ENCODE peak calls at places on chromosomes 12 and 14, in nine cellular contexts. Z, S, L, N, H, O, Y, K and R are unnamed samples.

GRCh38 chr14:52355526-52355925 is 41.4 kb downstream of the PTGER2 start:
- DNase-seq in K (no peak), S (no peak), H (no peak), N (no peak), L (peak), O (no peak), Y (no peak), Z (no peak), R (no peak)

GRCh38 chr12:1122803-1123202 is 131.8 kb downstream of the ERC1 start:
- DNase-seq in Y (no peak), K (peak), L (no peak), Z (peak), O (no peak), N (no peak), S (no peak), H (peak), R (no peak)

GRCh38 chr12:24507827-24508226 is 441.1 kb downstream of the BCAT1 start:
- DNase-seq in K (no peak), Z (no peak), S (no peak), L (no peak), N (no peak), H (no peak), O (no peak), Y (no peak), R (no peak)

GRCh38 chr14:100098171-100098570 is 32.9 kb downstream of the EVL start:
- DNase-seq in O (no peak), Z (no peak), K (no peak), Y (no peak), L (no peak), N (no peak), H (peak), S (peak), R (no peak)

GRCh38 chr12:101299346-101299745 is 19.4 kb downstream of the UTP20 start:
- DNase-seq in S (no peak), Z (peak), N (no peak), L (no peak), K (no peak), O (no peak), Y (no peak), H (no peak), R (no peak)

GRCh38 chr12:68364893-68365725 is 32.9 kb upstream of the MDM1 start:
- DNase-seq in Y (peak), S (peak), L (peak), O (peak), Z (peak), N (peak), K (peak), H (peak), R (no peak)

GRCh38 chr12:12216349-12217017 is 50.4 kb downstream of the LRP6 start:
- DNase-seq in H (no peak), L (no peak), Y (no peak), N (no peak), K (no peak), O (no peak), S (no peak), Z (no peak), R (no peak)

GRCh38 chr14:30855345-30856037 is 18.9 kb upstream of the COCH start:
- DNase-seq in Z (no peak), O (no peak), H (no peak), Y (no peak), L (no peak), N (no peak), K (no peak), S (no peak), R (no peak)

GRCh38 chr12:53060721-53061276 is 10.9 kb downstream of the TNS2 start:
- DNase-seq in L (no peak), Y (no peak), O (peak), H (no peak), K (no peak), N (no peak), S (peak), Z (no peak), R (no peak)

GRCh38 chr12:59615392-59616165 is 19.8 kb downstream of the SLC16A7 start:
- DNase-seq in Y (no peak), H (no peak), K (no peak), S (no peak), O (no peak), L (no peak), N (no peak), Z (no peak), R (no peak)

GRCh38 chr12:29547151-29547561 is 49.7 kb upstream of the OVCH1 start:
- DNase-seq in S (no peak), K (peak), N (no peak), Z (peak), L (no peak), H (no peak), Y (no peak), O (no peak), R (no peak)

GRCh38 chr14:100471451-100472093 is 115.6 kb downstream of the BEGAIN start:
- DNase-seq in K (no peak), Y (no peak), H (no peak), N (no peak), S (no peak), Z (no peak), L (no peak), O (no peak), R (no peak)

GRCh38 chr12:127238061-127238460 is 1028.9 kb upstream of the TMEM132C start:
- DNase-seq in Y (no peak), L (peak), S (no peak), N (no peak), K (no peak), H (no peak), O (no peak), Z (peak), R (no peak)

DNA sequence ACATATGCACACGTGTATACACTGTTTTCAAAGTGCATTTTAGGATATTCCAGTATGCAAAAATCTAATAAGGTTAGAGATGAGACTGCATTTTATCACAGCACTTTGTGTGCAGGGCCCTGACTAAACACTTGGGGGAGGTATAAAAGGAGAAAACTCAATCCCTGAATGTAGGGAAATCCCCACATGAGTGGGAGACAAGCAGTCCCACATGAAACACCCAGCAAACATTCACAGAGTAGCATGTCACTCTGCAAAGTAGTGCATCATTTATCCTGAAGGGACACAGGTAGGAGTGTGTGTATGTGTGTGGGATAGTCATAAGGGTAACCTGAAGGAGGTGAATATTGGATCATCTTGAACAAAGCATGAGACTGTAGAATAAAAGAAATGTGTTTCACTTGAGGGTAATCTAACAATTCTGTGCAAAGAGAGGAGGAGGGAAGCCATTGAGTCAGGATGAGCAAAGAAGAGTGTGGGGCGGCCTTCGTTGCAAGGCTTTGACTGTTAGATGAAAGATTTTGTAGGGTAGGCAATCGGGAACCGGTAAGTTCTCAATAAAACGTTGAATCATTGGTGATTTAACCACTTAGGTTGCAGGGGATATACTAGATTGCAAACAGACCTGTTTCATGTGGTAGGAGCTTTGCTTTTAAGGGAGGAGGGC is 2.9 kb downstream of the PRPF40B start:
- DNase-seq in N (no peak), H (no peak), Z (peak), S (no peak), L (peak), K (no peak), Y (no peak), O (no peak), R (no peak)
- TF ChIP-seq CTCF in N (no peak), H (peak), Z (peak), S (no peak), L (peak), K (peak), Y (no peak), O (no peak), R (no peak)

GRCh38 chr12:63353559-63353958 is 202.6 kb upstream of the AVPR1A start:
- DNase-seq in N (no peak), Z (peak), O (no peak), K (no peak), L (peak), H (no peak), S (no peak), Y (no peak), R (no peak)
- TF ChIP-seq CTCF in N (no peak), Z (no peak), O (no peak), K (peak), L (peak), H (no peak), S (no peak), Y (peak), R (no peak)

DNA sequence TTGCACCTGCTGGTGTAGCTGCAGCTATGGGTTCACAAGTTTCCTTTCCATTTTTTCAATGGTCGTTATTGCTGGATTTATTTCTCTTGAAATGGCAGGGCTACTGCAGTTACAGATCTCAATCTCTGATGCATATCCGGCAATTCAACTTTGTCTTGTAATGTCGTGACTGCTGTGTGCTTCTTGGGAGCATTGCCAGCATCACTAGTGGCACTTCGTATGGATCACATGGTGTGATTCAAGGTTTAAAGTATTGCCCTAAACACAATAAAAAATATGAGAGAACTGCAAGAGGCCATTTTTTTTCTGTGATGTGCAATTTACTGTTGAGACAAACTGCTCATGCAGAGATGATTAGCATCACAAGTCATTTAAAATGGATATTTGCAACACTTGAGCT is 217.5 kb upstream of the PDE3A start:
- DNase-seq in Z (no peak), O (no peak), K (no peak), L (no peak), Y (no peak), S (no peak), H (no peak), N (no peak), R (no peak)
- TF ChIP-seq CTCF in Z (no peak), O (no peak), K (no peak), L (no peak), Y (no peak), S (no peak), H (no peak), N (no peak), R (no peak)

GRCh38 chr14:101559624-101560533 is 1.4 kb upstream of the DIO3 start:
- DNase-seq in Y (no peak), N (no peak), H (no peak), S (peak), O (peak), L (no peak), Z (peak), K (peak), R (no peak)
- TF ChIP-seq CTCF in Y (no peak), N (no peak), H (no peak), S (peak), O (peak), L (no peak), Z (peak), K (no peak), R (no peak)

GRCh38 chr12:102960766-102961487 is 3.5 kb downstream of the ASCL1 start:
- DNase-seq in L (no peak), Z (no peak), K (no peak), H (no peak), S (no peak), Y (no peak), N (no peak), O (no peak), R (no peak)
- TF ChIP-seq CTCF in L (no peak), Z (no peak), K (no peak), H (no peak), S (no peak), Y (no peak), N (no peak), O (no peak), R (no peak)

GRCh38 chr14:28755930-28756895 is 10.4 kb upstream of the FOXG1 start:
- DNase-seq in Y (no peak), O (no peak), L (no peak), N (no peak), H (no peak), K (no peak), S (no peak), Z (no peak), R (no peak)

GRCh38 chr14:28755198-28755794 is 11.3 kb upstream of the FOXG1 start:
- DNase-seq in S (no peak), N (no peak), H (no peak), K (no peak), L (no peak), Y (no peak), Z (no peak), O (no peak), R (no peak)

GRCh38 chr14:28758253-28758915 is 8.2 kb upstream of the FOXG1 start:
- DNase-seq in N (no peak), S (no peak), Z (no peak), H (no peak), L (no peak), O (no peak), K (no peak), Y (no peak), R (no peak)

GRCh38 chr14:28757790-28758189 is 8.8 kb upstream of the FOXG1 start:
- DNase-seq in Z (no peak), N (no peak), O (no peak), S (no peak), H (no peak), L (no peak), K (no peak), Y (no peak), R (no peak)

DNA sequence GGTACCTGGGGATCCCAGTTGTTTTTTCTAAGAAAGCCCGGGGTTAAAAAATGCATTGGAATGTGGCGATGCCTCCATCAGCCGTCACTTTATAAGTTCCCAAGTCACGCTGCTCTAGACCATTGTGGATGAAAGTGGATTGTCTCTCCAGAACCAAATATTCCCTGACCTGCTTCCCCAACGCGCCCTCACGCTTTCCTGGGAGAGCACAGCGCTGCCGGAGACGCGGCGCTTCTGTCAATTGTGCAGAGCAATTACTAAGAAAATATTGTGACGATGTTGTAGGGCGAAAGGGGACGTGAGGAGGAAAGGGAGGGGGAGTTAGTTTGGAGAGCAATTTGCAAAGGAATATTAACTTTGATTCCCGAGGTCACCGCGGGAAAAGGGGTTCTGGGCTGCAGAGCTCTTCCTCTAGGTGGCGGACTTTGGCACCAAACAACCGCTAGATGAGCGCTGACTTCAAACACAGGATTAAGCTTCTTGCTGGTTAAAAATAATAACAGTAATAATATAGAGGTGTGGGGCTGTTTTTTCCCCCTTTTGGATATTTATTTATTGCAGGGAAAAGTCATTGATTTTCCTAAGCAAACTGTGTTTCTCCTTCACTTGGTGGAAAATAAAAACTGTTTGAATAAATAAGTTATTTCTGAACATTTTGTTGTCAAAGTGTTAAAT is 9.6 kb upstream of the FOXG1 start:
- DNase-seq in N (no peak), Y (peak), Z (peak), O (no peak), K (peak), S (no peak), H (no peak), L (peak), R (no peak)
- TF ChIP-seq CTCF in N (no peak), Y (peak), Z (peak), O (no peak), K (peak), S (peak), H (no peak), L (peak), R (peak)

DNA sequence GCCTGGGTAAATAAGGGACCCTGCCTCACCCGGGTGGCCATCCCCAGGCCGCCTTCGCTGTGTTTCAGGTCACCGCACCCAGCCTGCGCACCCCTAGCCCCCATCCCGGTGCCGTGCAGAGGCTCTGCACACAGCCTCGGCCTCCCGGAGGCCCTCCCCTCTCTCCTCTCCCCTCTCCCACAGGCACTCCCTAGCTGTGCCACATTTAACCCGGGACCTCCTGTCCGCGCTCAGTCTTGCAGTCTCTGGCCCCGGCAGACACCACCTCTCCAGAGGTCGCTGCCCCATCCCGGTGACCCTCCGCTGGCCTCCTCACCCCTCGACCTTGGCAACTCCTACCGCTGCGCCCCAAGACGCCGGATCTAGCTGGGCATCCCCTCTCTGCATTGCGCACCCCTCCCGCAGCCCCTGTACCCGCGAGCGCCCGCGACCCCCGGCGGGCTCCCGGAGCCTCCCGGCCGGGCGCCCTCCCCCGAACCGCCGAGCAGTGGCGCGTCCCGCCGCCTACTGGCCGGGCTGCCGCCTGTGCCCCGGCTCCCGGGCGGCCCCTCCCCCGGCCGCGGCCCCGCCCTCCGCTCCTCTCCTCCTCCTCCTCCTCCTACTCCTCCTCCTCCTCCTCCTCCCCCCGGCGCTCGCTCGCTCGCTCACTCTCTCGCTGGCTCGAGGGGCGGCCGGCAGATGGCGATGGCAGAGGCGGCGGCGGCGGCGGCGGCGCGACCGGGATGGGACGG is 120.7 kb downstream of the AACS start:
- DNase-seq in H (no peak), O (no peak), L (peak), N (peak), S (peak), Y (peak), Z (peak), K (peak), R (peak)
- TF ChIP-seq CTCF in H (no peak), O (peak), L (peak), N (no peak), S (peak), Y (peak), Z (peak), K (no peak), R (peak)

GRCh38 chr12:124033859-124034258 is 60.8 kb downstream of the ZNF664 start:
- DNase-seq in S (no peak), K (no peak), L (no peak), Y (no peak), H (no peak), O (no peak), N (no peak), Z (no peak), R (no peak)

GRCh38 chr12:124030510-124030909 is 57.5 kb downstream of the ZNF664 start:
- DNase-seq in N (no peak), S (no peak), H (no peak), O (peak), L (no peak), K (peak), Y (peak), Z (peak), R (no peak)

GRCh38 chr12:124034297-124034696 is 61.3 kb downstream of the ZNF664 start:
- DNase-seq in S (no peak), L (no peak), O (no peak), N (no peak), H (no peak), K (no peak), Z (no peak), Y (no peak), R (no peak)

GRCh38 chr12:124031058-124031457 is 58.0 kb downstream of the ZNF664 start:
- DNase-seq in L (no peak), Z (no peak), H (no peak), O (no peak), K (no peak), S (no peak), Y (no peak), N (no peak), R (no peak)

GRCh38 chr12:124032265-124032886 is 59.4 kb downstream of the ZNF664 start:
- DNase-seq in S (no peak), H (no peak), Y (peak), N (no peak), K (peak), L (peak), Z (peak), O (peak), R (peak)
- TF ChIP-seq CTCF in S (peak), H (peak), Y (peak), N (peak), K (peak), L (peak), Z (peak), O (peak), R (peak)